ENCODE peak calls at places on chromosomes 5 and 9, in four cellular contexts. G is HepG2, Q is WTC11, W is GM12878. C is an unnamed sample.

GRCh38 chr9:96071245-96072124 is 196.0 kb downstream of the ERCC6L2 start:
- DNase-seq in G (peak), W (no peak), Q (peak), C (peak)

GRCh38 chr9:124007157-124007460 is 4.5 kb upstream of the LHX2 start:
- DNase-seq in G (no peak), Q (no peak), W (no peak), C (no peak)

GRCh38 chr5:158522761-158523160 is 577.0 kb downstream of the EBF1 start:
- DNase-seq in W (no peak), G (no peak), Q (no peak), C (no peak)

GRCh38 chr5:10661401-10661800 is 97.5 kb downstream of the ANKRD33B start:
- DNase-seq in G (no peak), Q (no peak), W (no peak), C (no peak)

GRCh38 chr9:10701906-10702305 is 89.1 kb upstream of the PTPRD start:
- DNase-seq in Q (no peak), G (no peak), W (no peak), C (no peak)

GRCh38 chr9:114235113-114235589 is 79.8 kb downstream of the COL27A1 start:
- DNase-seq in Q (no peak), W (no peak), G (no peak), C (no peak)

GRCh38 chr9:114035845-114036785 is 42.0 kb downstream of the AMBP start:
- DNase-seq in G (no peak), Q (no peak), W (no peak), C (no peak)

GRCh38 chr5:66558562-66558961 is 37.6 kb upstream of the MAST4 start:
- DNase-seq in G (no peak), W (peak), Q (no peak), C (no peak)

GRCh38 chr5:149143470-149143869 is 2.2 kb downstream of the ABLIM3 start:
- DNase-seq in G (no peak), W (no peak), Q (no peak), C (no peak)

DNA sequence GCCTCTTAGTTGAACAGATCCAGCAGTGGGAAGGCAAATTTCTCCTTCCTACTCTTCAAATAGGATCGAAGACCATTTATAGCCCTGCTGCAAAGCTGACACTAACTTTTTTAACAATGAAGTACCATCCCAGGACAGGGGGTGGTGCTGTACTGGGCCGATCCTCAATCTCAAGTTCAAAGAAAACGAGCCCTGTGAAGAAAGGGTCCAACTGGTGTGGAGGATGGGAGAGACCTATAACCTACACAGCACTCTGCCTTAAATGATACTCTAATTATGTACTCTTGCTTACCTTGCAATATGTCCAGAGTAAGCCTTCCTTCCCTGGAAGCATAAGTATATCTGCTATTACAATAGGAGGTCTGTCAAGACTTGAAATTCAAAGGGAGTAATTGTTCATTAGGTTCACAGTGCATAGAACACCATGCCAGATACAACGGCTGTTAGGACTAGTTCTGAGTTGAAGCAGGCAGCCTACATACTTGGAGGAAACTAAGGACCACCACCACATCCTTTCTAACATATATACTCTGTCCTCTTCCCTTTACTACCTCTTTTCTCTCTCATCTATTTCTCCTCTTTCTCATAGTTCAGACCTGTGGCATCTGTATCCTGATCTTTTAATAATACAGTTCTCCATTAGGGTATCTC is 6.2 kb downstream of the ETF1 start:
- DNase-seq in G (peak), Q (peak), W (no peak), C (peak)
- TF ChIP-seq CBFB in G (no peak), Q (no peak), W (no peak), C (no peak)

GRCh38 chr5:78649816-78650561 is 1.4 kb upstream of the LHFPL2 start:
- DNase-seq in Q (peak), G (peak), W (no peak), C (no peak)

GRCh38 chr5:78647838-78648358 is 674 bp downstream of the LHFPL2 start:
- DNase-seq in W (no peak), Q (peak), G (no peak), C (no peak)

GRCh38 chr5:78649220-78649700 is 688 bp upstream of the LHFPL2 start:
- DNase-seq in G (peak), Q (peak), W (no peak), C (no peak)

GRCh38 chr5:78648359-78649219 is at the start of gene LHFPL2:
- DNase-seq in W (no peak), Q (peak), G (no peak), C (peak)

GRCh38 chr5:78647411-78647818 is 1.2 kb downstream of the LHFPL2 start:
- DNase-seq in W (no peak), Q (no peak), G (peak), C (no peak)
- TF ChIP-seq CBFB in W (no peak), Q (no peak), G (no peak), C (no peak)

GRCh38 chr9:126298319-126298801 is 28.3 kb upstream of the MVB12B start:
- DNase-seq in W (no peak), G (no peak), Q (peak), C (no peak)
- TF ChIP-seq CBFB in W (no peak), G (no peak), Q (no peak), C (no peak)

GRCh38 chr9:133771486-133772482 is 33.6 kb upstream of the SARDH start:
- DNase-seq in G (no peak), W (no peak), Q (peak), C (no peak)

GRCh38 chr9:133772581-133772980 is 34.4 kb upstream of the SARDH start:
- DNase-seq in G (no peak), W (no peak), Q (no peak), C (no peak)

GRCh38 chr9:133774799-133775198 is 36.6 kb upstream of the SARDH start:
- DNase-seq in G (no peak), Q (peak), W (no peak), C (no peak)

GRCh38 chr9:133775951-133776905 is 38.1 kb upstream of the SARDH start:
- DNase-seq in Q (no peak), G (no peak), W (no peak), C (no peak)

GRCh38 chr9:133773889-133774655 is 35.9 kb upstream of the SARDH start:
- DNase-seq in W (no peak), Q (peak), G (no peak), C (no peak)
- TF ChIP-seq CBFB in W (no peak), Q (no peak), G (no peak), C (no peak)

GRCh38 chr5:154313360-154314017 is 123.0 kb downstream of the GALNT10 start:
- DNase-seq in Q (no peak), G (no peak), W (no peak), C (no peak)

GRCh38 chr5:154311362-154311761 is 120.8 kb downstream of the GALNT10 start:
- DNase-seq in W (peak), Q (no peak), G (no peak), C (no peak)

GRCh38 chr5:154312000-154312399 is 121.5 kb downstream of the GALNT10 start:
- DNase-seq in W (no peak), Q (no peak), G (no peak), C (no peak)

GRCh38 chr5:154315196-154315595 is 124.7 kb downstream of the GALNT10 start:
- DNase-seq in Q (no peak), W (no peak), G (no peak), C (no peak)

GRCh38 chr5:154312571-154312970 is 122.0 kb downstream of the GALNT10 start:
- DNase-seq in W (no peak), G (no peak), Q (no peak), C (no peak)
- TF ChIP-seq CBFB in W (no peak), G (no peak), Q (no peak), C (no peak)

GRCh38 chr5:141966963-141967333 is 2.0 kb upstream of the RNF14 start:
- DNase-seq in W (no peak), G (no peak), Q (no peak), C (no peak)

GRCh38 chr5:141966275-141966962 is 2.5 kb upstream of the RNF14 start:
- DNase-seq in W (no peak), Q (no peak), G (peak), C (no peak)

GRCh38 chr5:141963706-141964105 is 5.2 kb upstream of the RNF14 start:
- DNase-seq in Q (no peak), W (no peak), G (no peak), C (no peak)

GRCh38 chr5:141961466-141961865 is 3.5 kb upstream of the PCDH12 start:
- DNase-seq in Q (no peak), W (no peak), G (no peak), C (no peak)

GRCh38 chr5:141965071-141965470 is 3.8 kb upstream of the RNF14 start:
- DNase-seq in W (no peak), Q (no peak), G (no peak), C (no peak)
- TF ChIP-seq CBFB in W (no peak), Q (no peak), G (no peak), C (no peak)

GRCh38 chr5:136236479-136237083 is 43.6 kb upstream of the SMIM32 start:
- DNase-seq in W (no peak), G (no peak), Q (no peak), C (no peak)

GRCh38 chr5:136246632-136247031 is 53.7 kb upstream of the SMIM32 start:
- DNase-seq in G (no peak), Q (no peak), W (no peak), C (no peak)

GRCh38 chr5:136246122-136246521 is 53.2 kb upstream of the SMIM32 start:
- DNase-seq in G (no peak), W (no peak), Q (no peak), C (no peak)

GRCh38 chr5:136242611-136243010 is 49.6 kb upstream of the SMIM32 start:
- DNase-seq in Q (no peak), W (peak), G (no peak), C (no peak)

GRCh38 chr5:136242136-136242535 is 49.2 kb upstream of the SMIM32 start:
- DNase-seq in W (peak), Q (no peak), G (no peak), C (no peak)
- TF ChIP-seq CBFB in W (no peak), Q (no peak), G (no peak), C (no peak)

C was measured in K562.